ENCODE peak calls at places on chromosomes 11 and 22, in seven cellular contexts. J is spleen, P is transverse colon, A is HCT116, G is sigmoid colon, X is stomach, F is prostate gland. U is an unnamed sample.

GRCh38 chr22:49872347-49872746 is 18.7 kb downstream of the ZBED4 start:
- DNase-seq in X (no peak), G (no peak), P (no peak), J (peak; percentile 19), A (no peak), F (no peak), U (no peak)

GRCh38 chr22:37300551-37301017 is 18.3 kb downstream of the CYTH4 start:
- DNase-seq in G (no peak), J (no peak), A (no peak), P (no peak), X (no peak), F (no peak), U (no peak)

GRCh38 chr11:34337016-34337415 is 20.8 kb downstream of the ABTB2 start:
- DNase-seq in J (no peak), P (no peak), F (no peak), X (no peak), G (no peak), A (no peak), U (no peak)

GRCh38 chr11:117226388-117227385 is 5.2 kb downstream of the PCSK7 start:
- DNase-seq in J (no peak), F (peak; percentile 57), X (peak; percentile 53), P (peak; percentile 54), A (peak; percentile 65), G (peak; percentile 81), U (no peak)

GRCh38 chr11:69949327-69949726 is 128.8 kb upstream of the ANO1 start:
- DNase-seq in A (peak; percentile 97), X (peak; percentile 37), J (peak; percentile 27), G (no peak), P (no peak), F (no peak), U (peak; percentile 78)

GRCh38 chr22:17232406-17232805 is 13.2 kb upstream of the ADA2 start:
- DNase-seq in F (no peak), P (no peak), G (no peak), X (no peak), A (no peak), J (no peak), U (no peak)

GRCh38 chr22:20453222-20453621 is 15.6 kb upstream of the SCARF2 start:
- DNase-seq in G (no peak), A (no peak), J (no peak), X (no peak), P (no peak), F (no peak), U (no peak)

GRCh38 chr22:19292262-19293230 is 1.0 kb upstream of the CLTCL1 start:
- DNase-seq in G (no peak), P (peak; percentile 18), X (no peak), F (peak; percentile 17), J (peak; percentile 82), A (no peak), U (peak; percentile 23)

GRCh38 chr22:46614070-46614931 is 5.9 kb upstream of the GRAMD4 start:
- DNase-seq in A (no peak), X (no peak), P (peak; percentile 55), G (no peak), F (no peak), J (peak; percentile 88), U (no peak)

GRCh38 chr22:36197065-36197440 is 4.6 kb downstream of the APOL4 start:
- DNase-seq in P (peak; percentile 42), X (no peak), F (no peak), G (peak; percentile 83), J (no peak), A (no peak), U (no peak)

GRCh38 chr11:19246816-19247215 is 6.1 kb upstream of the E2F8 start:
- DNase-seq in X (no peak), G (no peak), A (no peak), F (no peak), P (no peak), J (no peak), U (no peak)

GRCh38 chr11:74642912-74643311 is 50.5 kb downstream of the POLD3 start:
- DNase-seq in J (no peak), G (no peak), F (no peak), P (no peak), A (no peak), X (no peak), U (no peak)

GRCh38 chr11:128208329-128209220 is 378.8 kb downstream of the ETS1 start:
- DNase-seq in P (no peak), J (no peak), A (peak; percentile 57), G (no peak), F (peak; percentile 5), X (no peak), U (peak; percentile 51)

GRCh38 chr11:33699515-33700424 is 856 bp downstream of the C11orf91 start:
- DNase-seq in A (no peak), J (no peak), G (no peak), P (peak; percentile 79), X (peak; percentile 35), F (no peak), U (no peak)

GRCh38 chr11:107151579-107151978 is 133.3 kb upstream of the GUCY1A2 start:
- DNase-seq in A (no peak), J (no peak), G (no peak), F (no peak), P (no peak), X (no peak), U (no peak)

GRCh38 chr11:23310276-23310675 is 450.0 kb upstream of the CCDC179 start:
- DNase-seq in X (no peak), A (no peak), P (no peak), J (no peak), G (no peak), F (no peak), U (no peak)

GRCh38 chr11:61004037-61004641 is 32.7 kb downstream of the CD6 start:
- DNase-seq in X (no peak), F (no peak), G (no peak), P (no peak), A (no peak), J (peak; percentile 64), U (no peak)

GRCh38 chr22:48153726-48154125 is 1391.3 kb downstream of the TBC1D22A start:
- DNase-seq in X (no peak), F (no peak), A (no peak), P (peak; percentile 59), G (no peak), J (no peak), U (no peak)

GRCh38 chr11:75714211-75714610 is 3.4 kb upstream of the MOGAT2 start:
- DNase-seq in P (peak; percentile 43), J (peak; percentile 6), X (no peak), F (no peak), A (no peak), G (no peak), U (no peak)

GRCh38 chr11:72294566-72295395 is 50.8 kb upstream of the PHOX2A start:
- DNase-seq in J (no peak), F (no peak), G (no peak), P (no peak), X (no peak), A (no peak), U (peak; percentile 8)

GRCh38 chr11:789951-790350 is at the start of gene CEND1:
- DNase-seq in F (no peak), J (no peak), P (no peak), G (no peak), X (no peak), A (no peak), U (no peak)
- H3K4me3 ChIP-seq in F (no peak within 1 kb of the TSS), J (no peak within 1 kb of the TSS), P (no peak within 1 kb of the TSS), G (no peak within 1 kb of the TSS), X (no peak within 1 kb of the TSS), A (no peak within 1 kb of the TSS), U (no peak within 1 kb of the TSS)

DNA sequence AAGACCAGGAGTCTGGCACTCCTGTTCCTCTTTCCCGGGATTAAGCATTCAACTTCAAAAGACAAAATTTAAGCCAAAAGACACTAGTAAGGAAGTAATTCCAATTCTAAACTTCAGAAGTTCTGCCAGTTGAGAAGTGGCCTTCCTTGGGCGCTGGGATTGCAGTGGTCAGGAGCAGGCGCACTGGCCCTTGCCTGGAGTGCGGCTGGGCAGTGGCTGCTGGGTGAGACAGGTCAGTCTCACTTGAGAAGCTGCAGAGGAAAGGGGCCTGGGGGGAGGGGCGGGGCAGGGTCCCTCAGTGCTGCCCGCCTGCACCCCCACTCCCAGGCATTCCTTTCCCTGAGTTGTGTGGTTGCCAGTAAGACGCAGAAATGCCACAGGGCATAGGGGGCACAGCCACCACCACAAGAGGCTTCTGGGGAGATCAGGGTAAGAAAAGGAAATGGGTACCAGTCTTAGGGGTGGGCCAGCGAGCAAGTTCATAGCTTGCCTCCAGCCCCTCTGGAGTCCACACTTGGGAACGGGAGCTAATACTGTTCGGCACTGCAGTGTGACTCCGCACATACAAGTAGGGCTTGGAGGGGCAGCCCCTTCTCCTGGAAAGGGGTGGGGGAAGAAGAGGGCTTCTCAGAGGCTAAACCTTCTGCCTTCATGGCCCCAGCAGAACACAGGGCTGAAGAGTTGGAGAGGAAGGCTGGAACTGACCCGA is 5.5 kb downstream of the MRPL49 start:
- DNase-seq in G (peak; percentile 41), A (no peak), J (no peak), F (no peak), X (no peak), P (no peak), U (no peak)
- TF ChIP-seq POLR2A in G (no peak), A (no peak), J (no peak), F (no peak), X (no peak), P (no peak), U (no peak)

DNA sequence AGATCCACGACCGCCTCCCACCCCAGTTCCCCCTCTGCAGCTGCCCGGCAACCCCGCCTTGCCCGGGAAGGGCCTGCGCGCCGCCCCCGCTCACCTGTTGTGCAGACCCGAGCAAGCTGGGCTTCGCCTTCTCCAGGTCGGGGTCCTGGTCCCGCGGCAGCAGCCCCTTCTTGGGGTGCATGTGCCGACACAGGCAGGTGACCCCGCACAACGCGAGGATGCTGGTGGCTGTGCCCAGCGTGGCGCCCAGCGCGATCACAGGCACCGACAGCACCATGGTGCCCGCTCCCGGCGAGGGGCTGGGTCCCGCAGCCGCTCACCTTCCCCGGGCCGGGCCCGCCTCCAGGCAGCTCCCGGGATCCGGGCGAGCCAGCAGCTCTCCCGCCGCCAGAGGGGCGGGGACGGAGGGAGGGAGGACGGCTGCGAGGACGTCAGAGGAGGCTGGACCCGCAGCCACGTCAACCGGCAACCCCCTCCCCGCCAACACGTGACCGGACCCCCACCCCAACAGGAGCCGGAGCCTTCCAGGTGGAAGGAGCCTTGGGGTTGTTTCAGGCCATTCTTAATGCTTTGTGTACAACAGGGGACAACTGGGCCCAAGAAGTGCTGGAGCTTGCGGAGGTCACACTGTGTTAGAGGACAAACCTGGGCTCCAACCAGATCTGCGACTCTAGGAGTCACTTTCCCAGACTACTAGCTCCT is at the start of gene SYT13:
- DNase-seq in X (peak; percentile 78), A (no peak), J (no peak), F (peak; percentile 60), G (no peak), P (peak; percentile 86), U (no peak)
- TF ChIP-seq POLR2AphosphoS5 in X (peak; percentile 51), A (no peak), J (no peak), F (peak; percentile 22), G (no peak), P (peak; percentile 51), U (no peak)

DNA sequence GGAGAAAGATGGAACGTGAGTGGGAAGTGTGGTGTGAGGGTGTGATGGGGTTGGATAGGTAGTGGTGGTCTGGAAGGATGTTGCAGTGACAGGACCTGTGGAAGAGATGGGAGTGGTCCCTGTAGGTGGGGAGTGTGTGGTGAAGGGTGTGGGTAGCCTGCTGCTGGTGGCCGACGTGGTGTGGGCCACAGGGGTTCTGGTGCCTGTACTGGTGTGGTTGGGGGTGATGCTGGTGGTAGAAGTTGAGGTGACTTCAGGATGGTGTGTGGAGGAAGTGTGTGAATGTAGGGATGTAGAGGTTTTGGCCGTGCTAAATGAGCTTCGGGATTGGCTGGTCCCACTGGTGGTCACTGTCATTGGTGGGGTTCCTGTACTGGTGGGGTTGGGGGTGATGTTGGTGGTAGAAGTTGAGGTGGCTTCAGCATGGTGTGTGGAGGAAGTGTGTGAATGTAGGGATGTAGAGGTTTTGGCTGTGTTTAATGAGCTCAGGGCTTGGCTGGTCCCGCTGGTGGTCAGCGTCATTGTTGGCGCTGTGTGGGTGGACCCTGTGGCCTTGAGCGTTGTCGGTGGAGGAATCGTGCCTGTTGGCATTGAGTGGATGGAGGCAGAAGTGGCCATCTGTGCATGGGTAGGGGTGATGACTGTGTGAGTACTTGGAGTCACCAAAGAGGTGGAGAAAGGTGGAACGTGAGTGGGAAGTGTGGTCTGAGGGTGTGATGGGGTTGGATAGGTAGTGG is 19.1 kb downstream of the MUC6 start:
- DNase-seq in J (no peak), X (peak; percentile 60), A (no peak), P (no peak), F (peak; percentile 29), G (no peak), U (peak; percentile 22)
- H3K4me3 ChIP-seq in J (no peak overlapping the region), X (no peak overlapping the region), A (no peak overlapping the region), P (no peak overlapping the region), F (no peak overlapping the region), G (no peak overlapping the region), U (no peak overlapping the region)